ENCODE peak calls at places on chromosome 3, in seven cellular contexts. W, B, J, V, L, T and G are unnamed samples.

GRCh38 chr3:122247825-122248185 is 64.3 kb downstream of the CASR start:
- DNase-seq in V (no peak), T (no peak), J (no peak), L (no peak), B (no peak), W (no peak), G (no peak)

GRCh38 chr3:128946411-128946810 is 47.5 kb downstream of the CFAP92 start:
- DNase-seq in W (no peak), J (no peak), V (no peak), T (no peak), L (no peak), B (no peak), G (no peak)

GRCh38 chr3:56251343-56251945 is 216.8 kb downstream of the ERC2 start:
- DNase-seq in B (no peak), L (peak), V (peak), T (peak), J (peak), W (peak), G (peak)

GRCh38 chr3:138875754-138876664 is 41.3 kb upstream of the PIK3CB start:
- DNase-seq in T (no peak), J (no peak), B (no peak), V (no peak), L (no peak), W (peak), G (no peak)

GRCh38 chr3:189737071-189737470 is 105.9 kb downstream of the TP63 start:
- DNase-seq in L (no peak), J (no peak), T (no peak), V (no peak), B (no peak), W (no peak), G (no peak)

GRCh38 chr3:110420158-110420641 is 651.4 kb upstream of the NECTIN3 start:
- DNase-seq in T (no peak), L (no peak), J (peak), W (no peak), V (no peak), B (no peak), G (no peak)

GRCh38 chr3:106345353-106346027 is 476.7 kb upstream of the CBLB start:
- DNase-seq in B (no peak), W (no peak), T (no peak), V (no peak), J (no peak), L (no peak), G (peak)

GRCh38 chr3:115470254-115470653 is 153.1 kb upstream of the GAP43 start:
- DNase-seq in V (no peak), L (no peak), W (no peak), T (no peak), B (no peak), J (no peak), G (no peak)

GRCh38 chr3:170815340-170815739 is 54.7 kb downstream of the RPL22L1 start:
- DNase-seq in T (no peak), V (no peak), W (peak), L (peak), B (peak), J (peak), G (peak)

GRCh38 chr3:177451940-177452484 is 254.7 kb upstream of the TBL1XR1 start:
- DNase-seq in V (peak), W (no peak), L (peak), J (no peak), B (no peak), T (no peak), G (peak)

GRCh38 chr3:176584413-176585176 is 612.7 kb downstream of the TBL1XR1 start:
- DNase-seq in J (no peak), T (no peak), L (no peak), B (no peak), W (no peak), V (no peak), G (no peak)

GRCh38 chr3:135895106-135895733 is 70.3 kb upstream of the PPP2R3A start:
- DNase-seq in V (peak), B (peak), L (peak), J (peak), W (peak), T (peak), G (peak)

GRCh38 chr3:71407833-71408232 is 175.7 kb downstream of the FOXP1 start:
- DNase-seq in V (no peak), J (no peak), T (no peak), W (no peak), L (no peak), B (no peak), G (no peak)

GRCh38 chr3:37608061-37608702 is 253.5 kb upstream of the CTDSPL start:
- DNase-seq in B (no peak), V (no peak), J (no peak), W (no peak), L (peak), T (no peak), G (no peak)

GRCh38 chr3:13142552-13143380 is 69.5 kb upstream of the IQSEC1 start:
- DNase-seq in J (no peak), V (no peak), L (peak), T (no peak), W (no peak), B (no peak), G (no peak)

GRCh38 chr3:160401301-160402095 is 2.0 kb downstream of the SMC4 start:
- DNase-seq in B (no peak), V (no peak), L (peak), J (no peak), T (no peak), W (peak), G (peak)

GRCh38 chr3:183734750-183735284 is 37.2 kb downstream of the YEATS2 start:
- DNase-seq in L (no peak), B (no peak), J (no peak), T (no peak), W (no peak), V (no peak), G (no peak)

GRCh38 chr3:31147550-31147949 is 253.1 kb upstream of the GADL1 start:
- DNase-seq in J (no peak), W (no peak), V (no peak), L (no peak), B (no peak), T (no peak), G (no peak)

GRCh38 chr3:126406389-126407296 is 11.9 kb downstream of the CFAP100 start:
- DNase-seq in B (no peak), J (no peak), V (peak), L (no peak), T (no peak), W (no peak), G (no peak)

GRCh38 chr3:28301607-28302158 is 46.8 kb upstream of the ZCWPW2 start:
- DNase-seq in J (no peak), W (no peak), B (no peak), L (peak), V (no peak), T (no peak), G (peak)

GRCh38 chr3:41205591-41205990 is 6.3 kb downstream of the CTNNB1 start:
- DNase-seq in T (no peak), L (no peak), W (no peak), B (no peak), V (no peak), J (no peak), G (no peak)

GRCh38 chr3:13022348-13023250 is 50.6 kb downstream of the IQSEC1 start:
- DNase-seq in V (peak), L (no peak), J (no peak), W (no peak), B (peak), T (no peak), G (no peak)

GRCh38 chr3:15205934-15206661 is at the start of gene CAPN7:
- DNase-seq in V (peak), W (peak), L (peak), B (peak), J (peak), T (peak), G (peak)

GRCh38 chr3:20064796-20065564 is 24.7 kb downstream of the KAT2B start:
- DNase-seq in V (no peak), T (no peak), W (peak), B (no peak), J (no peak), L (no peak), G (no peak)

GRCh38 chr3:186614597-186615483 is 2.0 kb downstream of the AHSG start:
- DNase-seq in L (peak), J (peak), T (peak), B (peak), V (peak), W (peak), G (peak)

GRCh38 chr3:113330742-113331141 is 110.6 kb downstream of the CFAP44 start:
- DNase-seq in W (no peak), L (no peak), V (no peak), B (no peak), T (no peak), J (no peak), G (no peak)

GRCh38 chr3:22542311-22542710 is 660.8 kb upstream of the UBE2E2 start:
- DNase-seq in T (no peak), L (no peak), V (no peak), W (no peak), B (no peak), J (no peak), G (no peak)

GRCh38 chr3:140821493-140821892 is 120.1 kb upstream of the SLC25A36 start:
- DNase-seq in B (no peak), J (no peak), W (no peak), V (no peak), T (no peak), L (no peak), G (no peak)

GRCh38 chr3:179181021-179181472 is 32.9 kb downstream of the PIK3CA start:
- DNase-seq in L (no peak), V (no peak), T (no peak), W (peak), B (no peak), J (no peak), G (no peak)

GRCh38 chr3:66038726-66039589 is at the start of gene MAGI1:
- DNase-seq in W (peak), V (peak), T (no peak), L (peak), B (peak), J (peak), G (peak)

GRCh38 chr3:191263850-191264249 is 64.8 kb downstream of the OSTN start:
- DNase-seq in T (no peak), J (no peak), B (no peak), V (no peak), W (no peak), L (no peak), G (no peak)

GRCh38 chr3:38005076-38006020 is 14.8 kb downstream of the VILL start:
- DNase-seq in T (no peak), L (peak), V (no peak), J (no peak), B (no peak), W (no peak), G (no peak)

GRCh38 chr3:30347679-30348216 is 258.7 kb upstream of the TGFBR2 start:
- DNase-seq in L (peak), B (no peak), W (no peak), T (no peak), J (no peak), V (no peak), G (no peak)

GRCh38 chr3:112709929-112710328 is 69.0 kb upstream of the CCDC80 start:
- DNase-seq in B (no peak), J (no peak), L (no peak), V (no peak), W (no peak), T (no peak), G (no peak)

GRCh38 chr3:43418601-43419272 is 132.4 kb downstream of the SNRK start:
- DNase-seq in W (no peak), T (no peak), V (no peak), B (no peak), L (peak), J (no peak), G (peak)

GRCh38 chr3:195260286-195260905 is 10.6 kb downstream of the XXYLT1 start:
- DNase-seq in J (no peak), L (no peak), V (peak), W (no peak), T (no peak), B (peak), G (no peak)
- TF ChIP-seq JUND in J (no peak), L (no peak), V (no peak), W (no peak), T (no peak), B (no peak), G (no peak)

GRCh38 chr3:46926447-46926846 is 48.9 kb downstream of the PTH1R start:
- DNase-seq in J (no peak), L (no peak), W (no peak), T (no peak), V (no peak), B (no peak), G (no peak)
- TF ChIP-seq JUND in J (no peak), L (no peak), W (no peak), T (no peak), V (no peak), B (no peak), G (no peak)

GRCh38 chr3:157219215-157219614 is 59.3 kb upstream of the CCNL1 start:
- DNase-seq in T (no peak), L (no peak), B (no peak), V (no peak), W (no peak), J (no peak), G (no peak)

DNA sequence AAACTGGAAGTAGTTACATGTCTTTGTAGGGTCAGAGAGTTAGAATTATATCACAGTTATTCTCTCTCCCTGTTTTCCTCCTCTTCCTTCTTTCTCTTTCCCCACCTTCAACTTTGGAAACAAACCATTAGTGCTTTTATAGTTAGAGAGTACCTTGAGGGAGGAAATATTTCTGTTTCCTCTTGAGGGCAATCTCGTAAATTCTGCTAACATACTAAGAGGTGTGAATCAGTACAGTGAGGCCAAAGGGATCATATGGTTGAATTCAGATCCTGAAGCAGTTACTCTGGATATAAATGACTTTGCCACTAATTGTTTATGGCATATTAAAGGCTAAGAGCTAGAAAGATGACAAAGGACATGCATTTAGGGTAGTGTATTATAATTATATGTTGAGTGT is 60.3 kb upstream of the CCNL1 start:
- DNase-seq in L (no peak), W (no peak), B (no peak), V (no peak), J (no peak), T (no peak), G (no peak)
- TF ChIP-seq JUND in L (no peak), W (no peak), B (no peak), V (no peak), J (no peak), T (no peak), G (no peak)

DNA sequence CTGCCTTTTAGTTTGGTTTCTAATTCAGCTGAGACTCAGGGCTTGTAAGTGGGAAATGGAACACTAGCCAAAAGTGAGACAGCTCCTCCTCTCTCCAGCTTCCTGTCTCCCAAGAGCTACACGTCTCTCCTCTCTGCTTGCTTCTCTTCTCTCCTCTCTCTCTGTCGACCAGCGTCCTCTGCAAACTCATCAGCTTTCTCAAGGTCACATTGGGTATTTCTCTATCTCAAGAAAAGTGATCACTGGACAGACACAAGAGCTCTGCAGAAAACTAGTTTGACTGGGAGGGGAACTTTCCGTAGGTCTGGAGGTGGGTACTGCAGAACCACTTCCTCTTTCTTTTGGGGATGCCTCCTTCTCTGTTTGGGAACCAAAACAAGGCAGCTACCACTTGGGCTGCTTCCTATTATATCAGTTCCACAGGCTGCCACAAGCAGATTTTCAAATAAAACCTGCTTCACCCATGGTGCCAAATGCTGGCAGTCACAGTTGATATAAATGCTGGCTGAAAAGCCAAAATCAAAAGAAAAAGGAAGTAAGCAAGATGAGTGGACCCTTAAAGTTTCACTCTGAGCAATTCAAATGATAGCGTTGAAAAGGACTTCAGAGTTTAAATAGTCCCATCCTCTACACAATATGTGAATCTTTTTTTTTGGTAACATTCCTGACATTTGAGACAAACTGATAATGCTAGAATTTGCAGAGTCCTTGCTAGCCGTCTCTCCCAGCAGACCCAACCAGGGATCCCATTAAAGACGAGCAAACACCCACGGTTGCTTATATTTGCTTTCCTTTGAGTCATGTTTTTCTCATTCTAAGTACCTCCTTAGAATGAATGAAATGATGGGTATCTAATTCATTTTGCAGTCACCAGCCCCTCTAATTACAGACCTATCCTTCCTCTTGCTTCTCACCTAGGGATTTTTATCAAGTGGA is 7.2 kb upstream of the DYNC1LI1 start:
- DNase-seq in J (no peak), W (no peak), V (no peak), T (peak), B (no peak), L (no peak), G (peak)
- TF ChIP-seq JUND in J (no peak), W (no peak), V (no peak), T (no peak), B (no peak), L (no peak), G (no peak)

GRCh38 chr3:58628823-58629562 is 37.6 kb downstream of the FAM3D start:
- DNase-seq in J (no peak), T (no peak), B (no peak), W (no peak), V (peak), L (peak), G (no peak)
- TF ChIP-seq JUND in J (no peak), T (no peak), B (no peak), W (no peak), V (peak), L (no peak), G (no peak)

GRCh38 chr3:23629181-23629893 is 176.4 kb upstream of the UBE2E1 start:
- DNase-seq in J (no peak), L (no peak), T (no peak), V (no peak), B (no peak), W (no peak), G (no peak)
- TF ChIP-seq JUND in J (peak), L (no peak), T (no peak), V (peak), B (no peak), W (no peak), G (no peak)